ENCODE peak calls at places on chromosomes 2 and 18, in seven cellular contexts. One of them, this sample, is unnamed.

GRCh38 chr2:152505495-152505906 is 170.5 kb downstream of the FMNL2 start:
- DNase-seq in GM12878: peak; percentile 35
- DNase-seq in gastrocnemius medialis: peak; percentile 54
- DNase-seq in body of pancreas: no peak
- DNase-seq in A549: peak; percentile 88
- DNase-seq in sigmoid colon: no peak
- DNase-seq in H54: no peak
- DNase-seq in this sample: peak; percentile 47

GRCh38 chr2:112579280-112579679 is 5.1 kb upstream of the CHCHD5 start:
- DNase-seq in H54: peak; percentile 12
- DNase-seq in A549: peak; percentile 37
- DNase-seq in gastrocnemius medialis: no peak
- DNase-seq in GM12878: no peak
- DNase-seq in sigmoid colon: no peak
- DNase-seq in body of pancreas: no peak
- DNase-seq in this sample: peak; percentile 5

GRCh38 chr18:12861637-12862036 is 22.4 kb downstream of the PTPN2 start:
- DNase-seq in H54: no peak
- DNase-seq in sigmoid colon: no peak
- DNase-seq in GM12878: no peak
- DNase-seq in body of pancreas: no peak
- DNase-seq in gastrocnemius medialis: no peak
- DNase-seq in A549: no peak
- DNase-seq in this sample: no peak

GRCh38 chr2:182586426-182586825 is 129.6 kb upstream of the DNAJC10 start:
- DNase-seq in body of pancreas: no peak
- DNase-seq in sigmoid colon: no peak
- DNase-seq in GM12878: no peak
- DNase-seq in H54: no peak
- DNase-seq in gastrocnemius medialis: no peak
- DNase-seq in A549: no peak
- DNase-seq in this sample: no peak

GRCh38 chr18:59265246-59266018 is 7.8 kb downstream of the RAX start:
- DNase-seq in GM12878: no peak
- DNase-seq in body of pancreas: peak; percentile 37
- DNase-seq in H54: no peak
- DNase-seq in gastrocnemius medialis: no peak
- DNase-seq in A549: peak; percentile 36
- DNase-seq in sigmoid colon: no peak
- DNase-seq in this sample: peak; percentile 35

GRCh38 chr2:202690321-202690900 is 55.6 kb downstream of the FAM117B start:
- DNase-seq in sigmoid colon: no peak
- DNase-seq in body of pancreas: no peak
- DNase-seq in H54: no peak
- DNase-seq in GM12878: no peak
- DNase-seq in gastrocnemius medialis: no peak
- DNase-seq in A549: no peak
- DNase-seq in this sample: no peak

GRCh38 chr18:48326901-48327675 is 82.1 kb downstream of the ZBTB7C start:
- DNase-seq in H54: peak; percentile 27
- DNase-seq in A549: no peak
- DNase-seq in sigmoid colon: no peak
- DNase-seq in GM12878: no peak
- DNase-seq in gastrocnemius medialis: no peak
- DNase-seq in body of pancreas: no peak
- DNase-seq in this sample: no peak

GRCh38 chr18:49207373-49207772 is 253.1 kb downstream of the DYM start:
- DNase-seq in sigmoid colon: no peak
- DNase-seq in A549: no peak
- DNase-seq in H54: peak; percentile 25
- DNase-seq in body of pancreas: no peak
- DNase-seq in gastrocnemius medialis: no peak
- DNase-seq in GM12878: no peak
- DNase-seq in this sample: no peak

GRCh38 chr2:64699712-64700111 is 46.0 kb upstream of the SERTAD2 start:
- DNase-seq in GM12878: peak; percentile 63
- DNase-seq in A549: peak; percentile 48
- DNase-seq in gastrocnemius medialis: no peak
- DNase-seq in H54: no peak
- DNase-seq in body of pancreas: no peak
- DNase-seq in sigmoid colon: no peak
- DNase-seq in this sample: peak; percentile 7

GRCh38 chr2:218270721-218271486 is 585 bp downstream of the PNKD start:
- DNase-seq in H54: peak; percentile 33
- DNase-seq in sigmoid colon: no peak
- DNase-seq in body of pancreas: peak; percentile 38
- DNase-seq in gastrocnemius medialis: no peak
- DNase-seq in GM12878: no peak
- DNase-seq in A549: no peak
- DNase-seq in this sample: peak; percentile 60

GRCh38 chr2:26270363-26270762 is 25.6 kb downstream of the HADHB start:
- DNase-seq in sigmoid colon: no peak
- DNase-seq in GM12878: no peak
- DNase-seq in body of pancreas: no peak
- DNase-seq in gastrocnemius medialis: no peak
- DNase-seq in H54: no peak
- DNase-seq in A549: no peak
- DNase-seq in this sample: no peak

GRCh38 chr2:176924909-176925548 is 287.6 kb upstream of the HNRNPA3 start:
- DNase-seq in H54: no peak
- DNase-seq in A549: no peak
- DNase-seq in sigmoid colon: no peak
- DNase-seq in body of pancreas: no peak
- DNase-seq in gastrocnemius medialis: no peak
- DNase-seq in GM12878: no peak
- DNase-seq in this sample: no peak

GRCh38 chr2:203636896-203637818 is 69.3 kb upstream of the CD28 start:
- DNase-seq in gastrocnemius medialis: peak; percentile 58
- DNase-seq in GM12878: no peak
- DNase-seq in H54: no peak
- DNase-seq in sigmoid colon: peak; percentile 68
- DNase-seq in A549: no peak
- DNase-seq in body of pancreas: no peak
- DNase-seq in this sample: no peak

GRCh38 chr2:127590386-127591190 is 55.1 kb downstream of the MYO7B start:
- DNase-seq in A549: no peak
- DNase-seq in H54: no peak
- DNase-seq in GM12878: no peak
- DNase-seq in sigmoid colon: no peak
- DNase-seq in body of pancreas: no peak
- DNase-seq in gastrocnemius medialis: no peak
- DNase-seq in this sample: no peak

GRCh38 chr2:238846503-238847431 is 1.1 kb upstream of the TWIST2 start:
- DNase-seq in H54: no peak
- DNase-seq in A549: no peak
- DNase-seq in sigmoid colon: peak; percentile 78
- DNase-seq in GM12878: no peak
- DNase-seq in gastrocnemius medialis: no peak
- DNase-seq in body of pancreas: no peak
- DNase-seq in this sample: no peak

GRCh38 chr2:126658316-126658909 is 2.5 kb downstream of the GYPC start:
- DNase-seq in GM12878: no peak
- DNase-seq in sigmoid colon: no peak
- DNase-seq in body of pancreas: no peak
- DNase-seq in H54: no peak
- DNase-seq in A549: no peak
- DNase-seq in gastrocnemius medialis: no peak
- DNase-seq in this sample: peak; percentile 70

GRCh38 chr2:62197609-62198236 is 1.8 kb downstream of the B3GNT2 start:
- DNase-seq in body of pancreas: peak; percentile 58
- DNase-seq in GM12878: no peak
- DNase-seq in gastrocnemius medialis: no peak
- DNase-seq in sigmoid colon: no peak
- DNase-seq in H54: peak; percentile 51
- DNase-seq in A549: no peak
- DNase-seq in this sample: peak; percentile 54

GRCh38 chr2:235976956-235977355 is 191.2 kb downstream of the GBX2 start:
- DNase-seq in body of pancreas: no peak
- DNase-seq in H54: no peak
- DNase-seq in sigmoid colon: peak; percentile 4
- DNase-seq in A549: no peak
- DNase-seq in gastrocnemius medialis: no peak
- DNase-seq in GM12878: no peak
- DNase-seq in this sample: no peak

DNA sequence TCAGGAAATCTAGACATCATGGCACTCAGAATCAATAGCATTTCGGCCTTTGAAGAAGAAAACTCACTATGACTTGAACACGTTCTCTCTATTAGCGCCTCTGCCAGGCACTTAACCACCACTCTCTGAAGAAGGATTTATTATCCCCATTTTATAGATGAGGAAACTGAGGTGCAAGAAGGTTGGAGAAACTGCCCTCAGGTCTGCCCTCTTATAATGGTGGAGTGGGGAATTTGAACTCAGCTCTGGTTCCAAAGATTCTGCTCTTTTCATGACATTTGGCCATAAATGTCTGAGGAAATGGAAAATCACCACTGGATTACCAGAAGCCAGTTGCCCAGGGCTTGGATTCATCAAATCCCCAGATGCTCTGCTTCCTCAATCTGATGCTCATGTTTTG is 68.0 kb downstream of the ANTXR1 start:
- DNase-seq in gastrocnemius medialis: no peak
- DNase-seq in A549: no peak
- DNase-seq in body of pancreas: no peak
- DNase-seq in sigmoid colon: no peak
- DNase-seq in H54: no peak
- DNase-seq in GM12878: no peak
- DNase-seq in this sample: no peak
- TF ChIP-seq POLR2A in gastrocnemius medialis: no peak
- TF ChIP-seq POLR2A in A549: no peak
- TF ChIP-seq POLR2A in body of pancreas: no peak
- TF ChIP-seq POLR2A in sigmoid colon: no peak
- TF ChIP-seq POLR2A in H54: no peak
- TF ChIP-seq POLR2A in GM12878: no peak
- TF ChIP-seq POLR2A in this sample: no peak

GRCh38 chr2:120012771-120013568 is at the start of gene EPB41L5:
- DNase-seq in gastrocnemius medialis: peak; percentile 84
- DNase-seq in body of pancreas: peak; percentile 95
- DNase-seq in sigmoid colon: peak; percentile 94
- DNase-seq in A549: peak; percentile 91
- DNase-seq in GM12878: no peak
- DNase-seq in H54: peak; percentile 92
- DNase-seq in this sample: peak; percentile 87
- TF ChIP-seq POLR2A in gastrocnemius medialis: peak; percentile 84
- TF ChIP-seq POLR2A in body of pancreas: peak; percentile 89
- TF ChIP-seq POLR2A in sigmoid colon: peak; percentile 54
- TF ChIP-seq POLR2A in A549: peak; percentile 64
- TF ChIP-seq POLR2A in GM12878: peak; percentile 54
- TF ChIP-seq POLR2A in H54: peak; percentile 31
- TF ChIP-seq POLR2A in this sample: no peak

GRCh38 chr2:37376421-37377186 is 32.2 kb downstream of the QPCT start:
- DNase-seq in gastrocnemius medialis: peak; percentile 83
- DNase-seq in body of pancreas: peak; percentile 14
- DNase-seq in A549: no peak
- DNase-seq in GM12878: peak; percentile 78
- DNase-seq in H54: no peak
- DNase-seq in sigmoid colon: peak; percentile 95
- DNase-seq in this sample: no peak

GRCh38 chr2:37375721-37376399 is 31.4 kb downstream of the QPCT start:
- DNase-seq in body of pancreas: no peak
- DNase-seq in sigmoid colon: no peak
- DNase-seq in H54: no peak
- DNase-seq in GM12878: no peak
- DNase-seq in gastrocnemius medialis: no peak
- DNase-seq in A549: no peak
- DNase-seq in this sample: no peak

GRCh38 chr2:37378411-37378810 is 34.0 kb downstream of the QPCT start:
- DNase-seq in body of pancreas: no peak
- DNase-seq in A549: no peak
- DNase-seq in gastrocnemius medialis: no peak
- DNase-seq in H54: peak; percentile 42
- DNase-seq in sigmoid colon: no peak
- DNase-seq in GM12878: no peak
- DNase-seq in this sample: no peak

GRCh38 chr2:37377187-37377532 is 32.7 kb downstream of the QPCT start:
- DNase-seq in A549: no peak
- DNase-seq in body of pancreas: no peak
- DNase-seq in gastrocnemius medialis: peak; percentile 58
- DNase-seq in GM12878: peak; percentile 40
- DNase-seq in sigmoid colon: no peak
- DNase-seq in H54: no peak
- DNase-seq in this sample: no peak

DNA sequence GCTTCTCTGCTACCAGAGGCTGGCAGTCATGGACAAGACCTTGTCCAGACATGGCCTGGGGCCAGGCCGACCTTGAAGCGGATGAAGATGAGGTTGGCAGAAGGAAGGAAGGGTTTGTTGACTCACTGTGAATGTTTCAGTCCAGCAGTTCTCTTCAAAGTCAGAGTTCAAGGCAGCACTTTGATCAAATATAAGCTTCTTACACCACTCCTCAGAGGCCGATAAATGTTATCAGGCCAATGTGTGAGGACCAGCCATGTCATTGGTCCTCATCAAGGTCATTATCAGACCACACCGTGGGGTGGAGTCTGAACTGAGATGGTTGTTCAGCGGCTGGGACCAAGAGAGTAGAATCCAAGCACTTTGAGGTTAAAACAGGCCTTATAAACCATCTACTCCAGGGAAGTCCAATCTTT is 35.5 kb downstream of the QPCT start:
- DNase-seq in body of pancreas: no peak
- DNase-seq in H54: no peak
- DNase-seq in gastrocnemius medialis: no peak
- DNase-seq in GM12878: no peak
- DNase-seq in sigmoid colon: no peak
- DNase-seq in A549: no peak
- DNase-seq in this sample: no peak
- TF ChIP-seq POLR2A in body of pancreas: no peak
- TF ChIP-seq POLR2A in H54: no peak
- TF ChIP-seq POLR2A in gastrocnemius medialis: no peak
- TF ChIP-seq POLR2A in GM12878: no peak
- TF ChIP-seq POLR2A in sigmoid colon: no peak
- TF ChIP-seq POLR2A in A549: no peak
- TF ChIP-seq POLR2A in this sample: no peak

DNA sequence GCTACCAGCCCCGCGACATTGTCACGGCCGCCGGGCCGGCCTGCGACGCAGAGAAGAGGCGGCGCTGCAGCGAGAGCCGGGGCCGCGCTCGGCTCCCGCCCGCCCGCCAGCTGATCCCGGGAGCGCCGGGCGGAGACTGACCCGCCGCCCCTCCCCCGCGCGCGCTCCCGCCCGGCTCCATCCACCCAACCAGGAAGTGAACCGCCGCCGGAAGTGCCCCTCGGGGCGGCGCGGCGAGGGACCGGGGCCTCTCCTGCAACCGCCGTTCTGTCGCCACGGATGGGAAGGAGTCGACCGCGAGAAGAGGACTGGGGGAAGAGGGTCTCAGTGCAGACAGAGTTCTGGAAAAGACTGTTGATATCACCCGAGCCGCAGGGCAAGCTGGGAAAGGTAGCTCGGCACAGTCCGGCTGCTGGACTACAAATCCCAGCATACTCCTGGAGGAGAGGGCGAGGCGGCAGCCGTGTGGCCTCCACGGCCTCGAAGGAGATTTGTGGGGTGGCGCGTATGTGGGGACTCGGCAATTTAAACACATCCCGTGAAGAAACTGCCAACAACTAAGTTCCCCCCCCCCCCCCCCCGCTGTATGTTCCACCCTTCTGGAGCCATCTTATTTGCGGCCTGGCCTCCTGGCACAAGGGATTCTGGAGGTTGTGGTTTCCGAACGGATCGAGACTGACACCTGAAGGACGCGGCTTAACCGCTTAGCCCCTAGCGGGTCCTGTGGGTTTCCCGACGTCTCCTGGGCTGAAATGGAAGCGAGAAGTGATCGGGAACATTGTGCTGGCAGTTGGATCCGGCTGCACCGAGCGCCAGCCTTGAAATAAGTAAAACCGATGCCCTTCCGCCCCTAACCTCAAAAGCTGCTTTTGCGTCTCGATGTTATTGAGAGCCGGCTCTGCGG is at the start of gene AAK1:
- DNase-seq in gastrocnemius medialis: peak; percentile 81
- DNase-seq in GM12878: peak; percentile 68
- DNase-seq in body of pancreas: peak; percentile 91
- DNase-seq in H54: peak; percentile 73
- DNase-seq in A549: peak; percentile 94
- DNase-seq in sigmoid colon: peak; percentile 93
- DNase-seq in this sample: peak; percentile 95
- TF ChIP-seq POLR2A in gastrocnemius medialis: peak; percentile 94
- TF ChIP-seq POLR2A in GM12878: peak; percentile 93
- TF ChIP-seq POLR2A in body of pancreas: peak; percentile 87
- TF ChIP-seq POLR2A in H54: peak; percentile 66
- TF ChIP-seq POLR2A in A549: peak; percentile 69
- TF ChIP-seq POLR2A in sigmoid colon: peak; percentile 31
- TF ChIP-seq POLR2A in this sample: peak; percentile 66